ENCODE peak calls at places on chromosomes 7 and 10, in ten cellular contexts. J is GM23338, I is mammary epithelial cell, U is IMR-90, K is fibroblast of lung, W is MM.1S, V is neural progenitor cell, Y is Karpas-422, E is GM12878, R is keratinocyte. B is an unnamed sample.

GRCh38 chr10:17671307-17671706 is 27.4 kb downstream of the STAM start:
- DNase-seq in J (peak), I (peak), U (no peak), K (peak), W (no peak), V (peak), Y (no peak), E (no peak), R (no peak), B (no peak)

GRCh38 chr7:90210925-90211324 is 615 bp upstream of the STEAP2 start:
- DNase-seq in J (peak), I (no peak), U (no peak), K (peak), W (no peak), V (no peak), Y (no peak), E (no peak), R (no peak), B (peak)

GRCh38 chr10:35595106-35595505 is 10.0 kb upstream of the GJD4 start:
- DNase-seq in J (peak), I (no peak), U (no peak), K (no peak), W (no peak), V (no peak), Y (no peak), E (no peak), R (no peak), B (no peak)

GRCh38 chr10:14761372-14761771 is 13.3 kb downstream of the FAM107B start:
- DNase-seq in J (no peak), I (no peak), U (no peak), K (no peak), W (no peak), V (no peak), Y (no peak), E (no peak), R (no peak), B (no peak)

GRCh38 chr7:5691536-5692090 is 89.8 kb downstream of the RNF216 start:
- DNase-seq in J (no peak), I (no peak), U (no peak), K (peak), W (no peak), V (no peak), Y (peak), E (no peak), R (no peak), B (no peak)

GRCh38 chr7:73585196-73585595 is 6.8 kb upstream of the TBL2 start:
- DNase-seq in J (no peak), I (no peak), U (no peak), K (no peak), W (no peak), V (no peak), Y (no peak), E (no peak), R (no peak), B (no peak)

GRCh38 chr10:61475449-61475873 is 22.3 kb upstream of the TMEM26 start:
- DNase-seq in J (no peak), I (peak), U (peak), K (peak), W (no peak), V (no peak), Y (no peak), E (no peak), R (no peak), B (no peak)

GRCh38 chr7:127844707-127845331 is 186.4 kb downstream of the LRRC4 start:
- DNase-seq in J (no peak), I (peak), U (peak), K (peak), W (no peak), V (no peak), Y (no peak), E (no peak), R (no peak), B (peak)

GRCh38 chr7:134890246-134891240 is 95.8 kb upstream of the AGBL3 start:
- DNase-seq in J (no peak), I (peak), U (peak), K (peak), W (no peak), V (no peak), Y (no peak), E (no peak), R (peak), B (peak)

GRCh38 chr10:60032723-60033122 is 126.4 kb upstream of the CCDC6 start:
- DNase-seq in J (peak), I (peak), U (peak), K (peak), W (peak), V (peak), Y (peak), E (peak), R (peak), B (peak)

GRCh38 chr10:71663311-71663710 is 56.3 kb downstream of the C10orf105 start:
- DNase-seq in J (no peak), I (no peak), U (no peak), K (no peak), W (no peak), V (no peak), Y (no peak), E (no peak), R (no peak), B (no peak)

GRCh38 chr7:36781011-36781738 is 56.9 kb upstream of the AOAH start:
- DNase-seq in J (no peak), I (no peak), U (no peak), K (no peak), W (no peak), V (no peak), Y (no peak), E (no peak), R (no peak), B (no peak)

GRCh38 chr10:122560279-122560804 is at the start of gene DMBT1:
- DNase-seq in J (no peak), I (peak), U (no peak), K (no peak), W (no peak), V (no peak), Y (peak), E (no peak), R (no peak), B (no peak)

GRCh38 chr7:32602470-32602869 is 107.2 kb downstream of the AVL9 start:
- DNase-seq in J (no peak), I (no peak), U (no peak), K (no peak), W (no peak), V (no peak), Y (no peak), E (no peak), R (no peak), B (no peak)

GRCh38 chr7:36037121-36037662 is 115.9 kb upstream of the EEPD1 start:
- DNase-seq in J (peak), I (peak), U (peak), K (peak), W (no peak), V (no peak), Y (no peak), E (no peak), R (peak), B (peak)

GRCh38 chr7:10036693-10037092 is 937.0 kb upstream of the PHF14 start:
- DNase-seq in J (no peak), I (no peak), U (no peak), K (no peak), W (no peak), V (no peak), Y (no peak), E (no peak), R (no peak), B (no peak)

GRCh38 chr7:26495569-26495968 is 203.9 kb downstream of the SNX10 start:
- DNase-seq in J (no peak), I (no peak), U (no peak), K (no peak), W (no peak), V (no peak), Y (no peak), E (no peak), R (no peak), B (no peak)

GRCh38 chr10:28533571-28534304 is 820 bp downstream of the WAC start:
- DNase-seq in J (peak), I (peak), U (peak), K (peak), W (peak), V (peak), Y (peak), E (no peak), R (no peak), B (peak)

GRCh38 chr10:112966191-112966855 is 16.3 kb downstream of the TCF7L2 start:
- DNase-seq in J (no peak), I (no peak), U (no peak), K (no peak), W (no peak), V (no peak), Y (no peak), E (no peak), R (no peak), B (no peak)

GRCh38 chr10:122733450-122733849 is 33.8 kb upstream of the C10orf120 start:
- DNase-seq in J (peak), I (no peak), U (no peak), K (no peak), W (no peak), V (no peak), Y (no peak), E (no peak), R (no peak), B (no peak)

GRCh38 chr10:103630156-103630555 is 136.7 kb downstream of the NEURL1 start:
- DNase-seq in J (no peak), I (no peak), U (no peak), K (no peak), W (no peak), V (no peak), Y (no peak), E (no peak), R (no peak), B (no peak)

GRCh38 chr10:31758495-31758894 is 170.1 kb downstream of the ARHGAP12 start:
- DNase-seq in J (no peak), I (no peak), U (no peak), K (no peak), W (no peak), V (no peak), Y (no peak), E (no peak), R (no peak), B (peak)

GRCh38 chr7:116576350-116577319 is 51.8 kb downstream of the CAV1 start:
- DNase-seq in J (no peak), I (peak), U (peak), K (peak), W (no peak), V (no peak), Y (no peak), E (no peak), R (no peak), B (peak)

GRCh38 chr10:47330366-47330765 is 8.1 kb downstream of the GDF2 start:
- DNase-seq in J (no peak), I (no peak), U (no peak), K (no peak), W (no peak), V (no peak), Y (no peak), E (no peak), R (no peak), B (no peak)

GRCh38 chr10:99540673-99541531 is 8.2 kb downstream of the NKX2-3 start:
- DNase-seq in J (peak), I (peak), U (no peak), K (no peak), W (peak), V (peak), Y (no peak), E (no peak), R (no peak), B (peak)

GRCh38 chr10:114631678-114632417 is 26.2 kb downstream of the ABLIM1 start:
- DNase-seq in J (peak), I (no peak), U (no peak), K (peak), W (no peak), V (peak), Y (no peak), E (no peak), R (no peak), B (peak)

GRCh38 chr10:114635101-114635500 is 23.0 kb downstream of the ABLIM1 start:
- DNase-seq in J (no peak), I (no peak), U (no peak), K (peak), W (no peak), V (no peak), Y (no peak), E (no peak), R (no peak), B (no peak)

GRCh38 chr10:114632869-114633715 is 25.0 kb downstream of the ABLIM1 start:
- DNase-seq in J (no peak), I (peak), U (peak), K (peak), W (no peak), V (peak), Y (no peak), E (no peak), R (peak), B (peak)

GRCh38 chr10:114635797-114636550 is 22.1 kb downstream of the ABLIM1 start:
- DNase-seq in J (no peak), I (no peak), U (no peak), K (no peak), W (no peak), V (no peak), Y (no peak), E (no peak), R (no peak), B (no peak)

DNA sequence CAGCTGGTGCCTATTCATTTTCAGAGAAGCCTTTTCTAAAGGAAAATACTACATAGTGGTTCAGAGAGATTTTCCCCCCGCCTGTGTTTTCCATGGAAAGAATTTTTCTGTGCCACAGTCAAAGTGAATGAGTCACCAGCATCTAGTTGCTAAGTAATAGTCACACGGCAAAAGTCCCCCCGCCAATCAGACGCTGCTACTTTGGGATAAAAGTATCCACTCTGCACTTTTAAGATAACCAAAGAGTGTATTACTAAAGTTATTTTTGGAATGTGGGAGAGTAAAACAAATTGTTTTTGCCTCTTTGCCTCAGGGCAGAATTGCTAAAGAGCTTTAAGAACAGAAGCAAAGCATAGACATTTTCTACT is 23.5 kb downstream of the ABLIM1 start:
- DNase-seq in J (no peak), I (peak), U (peak), K (peak), W (no peak), V (no peak), Y (no peak), E (no peak), R (no peak), B (peak)
- H3K4me2 ChIP-seq in J (no peak), I (peak), U (peak), K (peak), W (no peak), V (no peak), Y (no peak), E (no peak), R (peak), B (peak)

GRCh38 chr7:55912748-55913158 is 25.5 kb downstream of the ZNF713 start:
- DNase-seq in J (no peak), I (no peak), U (no peak), K (no peak), W (no peak), V (no peak), Y (no peak), E (no peak), R (no peak), B (no peak)
- H2AFZ ChIP-seq in J (no peak), I (no peak), U (no peak), K (no peak), W (no peak), V (no peak), Y (no peak), E (no peak), R (no peak), B (no peak)

GRCh38 chr7:34062826-34063225 is 157.5 kb downstream of the BMPER start:
- DNase-seq in J (no peak), I (no peak), U (no peak), K (no peak), W (no peak), V (no peak), Y (peak), E (no peak), R (no peak), B (no peak)

GRCh38 chr7:34059551-34059840 is 154.2 kb downstream of the BMPER start:
- DNase-seq in J (no peak), I (no peak), U (no peak), K (no peak), W (no peak), V (no peak), Y (no peak), E (no peak), R (no peak), B (no peak)

GRCh38 chr7:34060548-34060947 is 155.2 kb downstream of the BMPER start:
- DNase-seq in J (no peak), I (peak), U (peak), K (peak), W (no peak), V (no peak), Y (no peak), E (no peak), R (no peak), B (no peak)

GRCh38 chr7:34062341-34062740 is 157.0 kb downstream of the BMPER start:
- DNase-seq in J (no peak), I (no peak), U (no peak), K (no peak), W (no peak), V (no peak), Y (no peak), E (no peak), R (no peak), B (no peak)

GRCh38 chr7:34061175-34061574 is 155.8 kb downstream of the BMPER start:
- DNase-seq in J (no peak), I (peak), U (peak), K (peak), W (no peak), V (no peak), Y (no peak), E (no peak), R (peak), B (no peak)
- H3K4me2 ChIP-seq in J (no peak), I (no peak), U (peak), K (no peak), W (no peak), V (no peak), Y (no peak), E (no peak), R (peak), B (no peak)

GRCh38 chr7:83413831-83414230 is 235.1 kb downstream of the SEMA3E start:
- DNase-seq in J (no peak), I (no peak), U (no peak), K (peak), W (no peak), V (no peak), Y (no peak), E (no peak), R (no peak), B (peak)
- H2AFZ ChIP-seq in J (peak), I (no peak), U (no peak), K (no peak), W (no peak), V (peak), Y (no peak), E (no peak), R (no peak), B (no peak)

DNA sequence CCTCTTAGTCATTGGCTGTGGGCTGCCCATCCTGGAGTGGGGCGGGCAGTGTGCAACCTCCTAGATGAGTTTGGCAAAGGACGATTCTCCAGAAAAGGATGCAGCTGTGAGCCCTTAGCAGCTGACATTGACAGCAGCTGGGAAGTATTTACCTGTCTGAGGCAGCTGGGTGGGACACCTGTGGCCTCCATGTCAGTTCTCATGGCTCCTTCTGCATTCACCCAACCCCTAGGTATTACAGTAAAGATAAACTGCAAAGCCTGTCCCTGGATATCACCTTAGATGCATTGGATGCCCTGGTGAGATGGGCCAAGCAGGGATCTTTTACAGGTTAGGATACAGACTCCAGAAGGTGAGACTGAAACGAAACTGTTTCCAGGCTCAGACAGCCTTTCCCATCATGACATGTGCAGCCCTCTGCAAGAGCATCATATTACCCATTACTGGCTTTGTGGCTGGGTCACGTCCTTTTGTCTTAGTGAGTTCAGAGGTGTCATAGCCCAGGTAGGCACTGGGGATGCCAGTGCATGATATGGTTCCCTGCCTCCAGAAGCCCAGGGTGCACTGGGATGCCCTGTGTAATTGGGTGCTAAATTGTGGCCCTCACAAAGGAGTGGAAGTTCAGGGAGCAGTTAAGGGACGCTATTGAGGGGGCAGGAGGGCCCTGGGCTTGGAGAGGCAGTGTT is 28.9 kb downstream of the MINDY4 start:
- DNase-seq in J (no peak), I (no peak), U (no peak), K (no peak), W (no peak), V (no peak), Y (no peak), E (no peak), R (no peak), B (no peak)
- H3K4me2 ChIP-seq in J (no peak), I (peak), U (peak), K (no peak), W (no peak), V (no peak), Y (peak), E (no peak), R (peak), B (no peak)

DNA sequence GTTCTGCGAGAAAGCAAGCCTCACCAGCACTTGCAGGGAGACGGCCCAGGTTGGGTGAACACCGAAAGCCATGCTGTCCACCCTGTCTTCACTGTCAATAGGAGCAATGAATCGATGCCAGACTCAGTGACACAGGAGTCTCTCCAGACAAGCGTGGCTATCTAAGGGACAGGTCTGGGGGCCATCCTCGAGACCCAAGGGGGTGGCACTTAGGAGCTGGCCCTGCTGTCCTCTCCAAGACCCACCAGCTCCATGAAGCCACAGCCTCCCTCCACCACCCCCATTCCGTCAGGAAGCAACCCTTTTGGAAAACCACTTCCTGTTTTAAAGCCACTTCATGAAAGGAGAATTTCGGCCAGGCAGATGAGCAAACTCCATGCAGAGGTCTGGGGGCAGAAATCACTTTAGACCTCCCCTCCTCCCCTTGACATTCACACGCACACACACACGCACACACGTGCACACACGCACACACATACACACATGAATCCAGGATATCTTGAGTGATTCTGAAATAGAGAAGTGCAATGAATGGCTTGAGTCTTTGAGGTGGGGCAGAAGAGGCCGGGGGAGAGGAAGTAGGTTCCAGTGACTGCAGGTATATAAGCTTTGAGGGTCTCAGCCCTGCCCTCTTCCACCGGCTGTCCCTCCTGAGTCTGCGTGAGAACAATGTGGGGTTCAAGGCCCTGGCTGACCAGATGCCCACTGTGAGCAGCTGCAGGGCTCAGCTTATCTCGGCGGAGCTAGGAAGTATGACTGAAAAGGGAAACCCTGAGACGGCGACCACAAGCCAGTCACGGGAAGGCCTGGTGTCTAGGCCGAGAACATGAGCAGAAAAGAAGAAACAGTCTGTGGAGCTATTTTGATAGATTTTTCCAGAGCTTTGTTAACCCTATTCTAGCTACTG is 25.0 kb downstream of the RGS10 start:
- DNase-seq in J (no peak), I (no peak), U (peak), K (peak), W (no peak), V (no peak), Y (peak), E (peak), R (no peak), B (no peak)
- H2AFZ ChIP-seq in J (no peak), I (no peak), U (peak), K (no peak), W (peak), V (no peak), Y (peak), E (peak), R (no peak), B (no peak)

DNA sequence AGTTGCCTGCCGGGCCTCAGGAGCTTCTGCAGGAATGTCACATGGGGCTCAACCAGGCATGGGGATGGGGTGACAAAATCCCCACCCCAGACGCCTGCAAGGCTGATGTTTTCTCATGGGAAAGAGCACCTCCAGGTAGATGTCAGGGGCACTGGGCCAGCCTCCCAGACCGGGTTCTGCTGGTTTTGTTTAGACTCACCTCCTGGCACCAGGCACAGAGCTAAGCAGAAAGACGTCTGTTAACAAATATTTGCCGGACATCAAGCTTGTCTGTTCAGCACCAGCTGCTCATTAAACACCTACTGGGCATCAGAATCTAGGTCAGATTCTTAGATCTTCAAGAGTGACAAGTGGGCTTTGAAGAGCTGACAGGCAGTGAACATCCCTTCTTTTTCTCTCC is 34.9 kb upstream of the TCERG1L start:
- DNase-seq in J (no peak), I (no peak), U (no peak), K (no peak), W (no peak), V (no peak), Y (no peak), E (no peak), R (no peak), B (no peak)
- H3K4me2 ChIP-seq in J (no peak), I (no peak), U (no peak), K (no peak), W (no peak), V (no peak), Y (no peak), E (no peak), R (no peak), B (no peak)

B was measured in hepatocyte.